ENCODE peak calls at places on chromosomes 4 and X, in nine cellular contexts. One of them, this sample, is unnamed.

GRCh38 chr4:15197005-15197404 is 194.7 kb downstream of the CPEB2 start:
- DNase-seq in psoas muscle: no peak
- DNase-seq in A549: peak; percentile 8
- DNase-seq in HL-60: no peak
- DNase-seq in astrocyte of the spinal cord: peak; percentile 69
- DNase-seq in DND-41: no peak
- DNase-seq in body of pancreas: no peak
- DNase-seq in astrocyte: peak; percentile 8
- DNase-seq in pancreas: no peak
- DNase-seq in this sample: peak; percentile 85

GRCh38 chr4:183413562-183414200 is 30.8 kb upstream of the CDKN2AIP start:
- DNase-seq in astrocyte of the spinal cord: no peak
- DNase-seq in body of pancreas: no peak
- DNase-seq in astrocyte: no peak
- DNase-seq in A549: no peak
- DNase-seq in DND-41: no peak
- DNase-seq in psoas muscle: no peak
- DNase-seq in pancreas: no peak
- DNase-seq in HL-60: no peak
- DNase-seq in this sample: no peak

GRCh38 chr4:64807821-64808220 is 398.6 kb upstream of the TECRL start:
- DNase-seq in HL-60: no peak
- DNase-seq in astrocyte: peak; percentile 33
- DNase-seq in A549: no peak
- DNase-seq in pancreas: no peak
- DNase-seq in body of pancreas: no peak
- DNase-seq in psoas muscle: no peak
- DNase-seq in DND-41: no peak
- DNase-seq in astrocyte of the spinal cord: peak; percentile 21
- DNase-seq in this sample: no peak

GRCh38 chr4:2937146-2937857 is 25.9 kb downstream of the NOP14 start:
- DNase-seq in DND-41: no peak
- DNase-seq in psoas muscle: peak; percentile 18
- DNase-seq in HL-60: no peak
- DNase-seq in pancreas: peak; percentile 57
- DNase-seq in astrocyte of the spinal cord: peak; percentile 26
- DNase-seq in astrocyte: peak; percentile 67
- DNase-seq in body of pancreas: peak; percentile 41
- DNase-seq in A549: peak; percentile 29
- DNase-seq in this sample: peak; percentile 68

GRCh38 chr4:183747931-183748664 is 89.0 kb downstream of the TRAPPC11 start:
- DNase-seq in astrocyte: no peak
- DNase-seq in HL-60: no peak
- DNase-seq in body of pancreas: peak; percentile 39
- DNase-seq in pancreas: no peak
- DNase-seq in DND-41: no peak
- DNase-seq in A549: no peak
- DNase-seq in psoas muscle: no peak
- DNase-seq in astrocyte of the spinal cord: no peak
- DNase-seq in this sample: peak; percentile 14

GRCh38 chr4:174214102-174214878 is 69.2 kb downstream of the FBXO8 start:
- DNase-seq in HL-60: no peak
- DNase-seq in body of pancreas: no peak
- DNase-seq in pancreas: no peak
- DNase-seq in astrocyte: no peak
- DNase-seq in DND-41: no peak
- DNase-seq in astrocyte of the spinal cord: no peak
- DNase-seq in psoas muscle: no peak
- DNase-seq in A549: no peak
- DNase-seq in this sample: no peak

GRCh38 chr4:152265149-152265621 is 270.7 kb downstream of the FBXW7 start:
- DNase-seq in astrocyte of the spinal cord: peak; percentile 91
- DNase-seq in A549: peak; percentile 52
- DNase-seq in body of pancreas: no peak
- DNase-seq in pancreas: no peak
- DNase-seq in astrocyte: peak; percentile 86
- DNase-seq in psoas muscle: no peak
- DNase-seq in HL-60: no peak
- DNase-seq in DND-41: no peak
- DNase-seq in this sample: peak; percentile 77

GRCh38 chrX:111597967-111598366 is 83.0 kb upstream of the ALG13 start:
- DNase-seq in DND-41: no peak
- DNase-seq in psoas muscle: no peak
- DNase-seq in astrocyte of the spinal cord: no peak
- DNase-seq in body of pancreas: no peak
- DNase-seq in A549: no peak
- DNase-seq in astrocyte: no peak
- DNase-seq in pancreas: no peak
- DNase-seq in HL-60: no peak
- DNase-seq in this sample: no peak

GRCh38 chr4:118322831-118323502 is 29.8 kb downstream of the PRSS12 start:
- DNase-seq in A549: no peak
- DNase-seq in HL-60: no peak
- DNase-seq in psoas muscle: no peak
- DNase-seq in DND-41: no peak
- DNase-seq in body of pancreas: no peak
- DNase-seq in pancreas: no peak
- DNase-seq in astrocyte of the spinal cord: no peak
- DNase-seq in astrocyte: no peak
- DNase-seq in this sample: no peak

GRCh38 chrX:114611018-114611619 is 27.2 kb downstream of the HTR2C start:
- DNase-seq in A549: peak; percentile 32
- DNase-seq in pancreas: no peak
- DNase-seq in astrocyte of the spinal cord: peak; percentile 44
- DNase-seq in body of pancreas: peak; percentile 16
- DNase-seq in astrocyte: peak; percentile 2
- DNase-seq in psoas muscle: no peak
- DNase-seq in HL-60: peak; percentile 19
- DNase-seq in DND-41: peak; percentile 13
- DNase-seq in this sample: peak; percentile 61

DNA sequence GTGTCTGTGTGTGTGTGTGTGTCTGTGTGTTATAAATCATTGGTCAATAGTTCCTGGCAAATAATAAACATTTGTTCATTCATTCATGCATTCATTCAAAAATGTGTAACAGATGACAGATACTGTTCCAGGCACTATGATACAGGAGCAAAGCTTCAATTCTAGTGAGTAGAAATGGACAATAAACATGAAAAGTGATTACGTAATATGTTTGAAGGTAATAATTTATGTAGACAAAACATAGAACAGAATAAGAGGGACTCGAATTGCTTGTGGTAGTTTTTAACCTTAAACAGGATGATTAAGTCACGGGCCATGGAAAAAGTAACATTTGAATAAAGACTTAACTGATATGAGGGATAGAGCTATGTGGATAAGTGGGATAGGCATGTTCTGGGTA is 90.1 kb upstream of the MAGEC2 start:
- DNase-seq in astrocyte of the spinal cord: no peak
- DNase-seq in DND-41: no peak
- DNase-seq in astrocyte: no peak
- DNase-seq in psoas muscle: no peak
- DNase-seq in A549: no peak
- DNase-seq in body of pancreas: no peak
- DNase-seq in HL-60: no peak
- DNase-seq in pancreas: no peak
- DNase-seq in this sample: no peak
- H3K4me3 ChIP-seq in astrocyte of the spinal cord: no peak overlapping the region
- H3K4me3 ChIP-seq in DND-41: no peak overlapping the region
- H3K4me3 ChIP-seq in astrocyte: no peak overlapping the region
- H3K4me3 ChIP-seq in psoas muscle: no peak overlapping the region
- H3K4me3 ChIP-seq in A549: no peak overlapping the region
- H3K4me3 ChIP-seq in body of pancreas: no peak overlapping the region
- H3K4me3 ChIP-seq in HL-60: no peak overlapping the region
- H3K4me3 ChIP-seq in pancreas: no peak overlapping the region
- H3K4me3 ChIP-seq in this sample: no peak overlapping the region

DNA sequence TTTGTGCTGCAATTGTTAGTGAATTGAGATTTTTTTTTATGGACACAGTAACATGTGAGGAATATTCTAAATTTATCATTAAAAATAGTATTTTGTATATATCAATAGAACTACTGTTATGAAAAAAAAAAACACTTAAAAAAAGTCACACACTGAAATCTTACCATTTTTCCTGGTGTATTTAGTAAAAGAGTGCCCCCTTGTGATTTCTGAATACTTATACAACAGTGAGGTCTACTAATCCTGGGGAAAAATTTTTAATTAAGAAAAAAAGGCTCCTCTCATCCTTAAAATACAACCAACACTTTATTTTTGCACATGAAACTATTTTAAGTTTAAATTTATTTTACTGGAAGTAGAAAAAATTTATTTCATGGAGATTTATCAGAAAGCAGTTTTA is 56.4 kb upstream of the SPOCK3 start:
- DNase-seq in psoas muscle: no peak
- DNase-seq in pancreas: no peak
- DNase-seq in A549: peak; percentile 15
- DNase-seq in body of pancreas: no peak
- DNase-seq in HL-60: no peak
- DNase-seq in astrocyte of the spinal cord: peak; percentile 35
- DNase-seq in astrocyte: peak; percentile 10
- DNase-seq in DND-41: no peak
- DNase-seq in this sample: peak; percentile 27
- TF ChIP-seq CTCF in psoas muscle: peak; percentile 30
- TF ChIP-seq CTCF in pancreas: peak; percentile 5
- TF ChIP-seq CTCF in A549: peak; percentile 45
- TF ChIP-seq CTCF in body of pancreas: no peak
- TF ChIP-seq CTCF in HL-60: no peak
- TF ChIP-seq CTCF in astrocyte of the spinal cord: peak; percentile 30
- TF ChIP-seq CTCF in astrocyte: peak; percentile 27
- TF ChIP-seq CTCF in DND-41: no peak
- TF ChIP-seq CTCF in this sample: peak; percentile 32

GRCh38 chrX:108734426-108734825 is 1.9 kb downstream of the IRS4 start:
- DNase-seq in pancreas: no peak
- DNase-seq in A549: no peak
- DNase-seq in astrocyte: no peak
- DNase-seq in DND-41: no peak
- DNase-seq in psoas muscle: no peak
- DNase-seq in astrocyte of the spinal cord: no peak
- DNase-seq in HL-60: no peak
- DNase-seq in body of pancreas: no peak
- DNase-seq in this sample: no peak
- H3K4me3 ChIP-seq in pancreas: no peak overlapping the region
- H3K4me3 ChIP-seq in A549: no peak overlapping the region
- H3K4me3 ChIP-seq in astrocyte: no peak overlapping the region
- H3K4me3 ChIP-seq in DND-41: no peak overlapping the region
- H3K4me3 ChIP-seq in psoas muscle: no peak overlapping the region
- H3K4me3 ChIP-seq in astrocyte of the spinal cord: no peak overlapping the region
- H3K4me3 ChIP-seq in HL-60: no peak overlapping the region
- H3K4me3 ChIP-seq in body of pancreas: no peak overlapping the region
- H3K4me3 ChIP-seq in this sample: no peak overlapping the region

GRCh38 chrX:106752101-106752678 is 25.7 kb downstream of the RNF128 start:
- DNase-seq in body of pancreas: no peak
- DNase-seq in astrocyte of the spinal cord: peak; percentile 19
- DNase-seq in pancreas: no peak
- DNase-seq in A549: peak; percentile 4
- DNase-seq in HL-60: no peak
- DNase-seq in psoas muscle: no peak
- DNase-seq in astrocyte: no peak
- DNase-seq in DND-41: no peak
- DNase-seq in this sample: peak; percentile 26
- TF ChIP-seq CTCF in body of pancreas: no peak
- TF ChIP-seq CTCF in astrocyte of the spinal cord: peak; percentile 35
- TF ChIP-seq CTCF in pancreas: no peak
- TF ChIP-seq CTCF in A549: peak; percentile 32
- TF ChIP-seq CTCF in HL-60: no peak
- TF ChIP-seq CTCF in psoas muscle: peak; percentile 20
- TF ChIP-seq CTCF in astrocyte: peak; percentile 14
- TF ChIP-seq CTCF in DND-41: no peak
- TF ChIP-seq CTCF in this sample: peak; percentile 45

GRCh38 chr4:149306537-149306936 is 509.1 kb downstream of the IQCM start:
- DNase-seq in pancreas: no peak
- DNase-seq in astrocyte of the spinal cord: no peak
- DNase-seq in HL-60: no peak
- DNase-seq in psoas muscle: no peak
- DNase-seq in A549: no peak
- DNase-seq in DND-41: no peak
- DNase-seq in astrocyte: no peak
- DNase-seq in body of pancreas: no peak
- DNase-seq in this sample: no peak

GRCh38 chr4:149311076-149311475 is 504.6 kb downstream of the IQCM start:
- DNase-seq in body of pancreas: no peak
- DNase-seq in pancreas: no peak
- DNase-seq in psoas muscle: no peak
- DNase-seq in HL-60: no peak
- DNase-seq in astrocyte: no peak
- DNase-seq in A549: no peak
- DNase-seq in astrocyte of the spinal cord: no peak
- DNase-seq in DND-41: no peak
- DNase-seq in this sample: no peak
- H3K4me3 ChIP-seq in body of pancreas: no peak overlapping the region
- H3K4me3 ChIP-seq in pancreas: no peak overlapping the region
- H3K4me3 ChIP-seq in psoas muscle: no peak overlapping the region
- H3K4me3 ChIP-seq in HL-60: no peak overlapping the region
- H3K4me3 ChIP-seq in astrocyte: no peak overlapping the region
- H3K4me3 ChIP-seq in A549: no peak overlapping the region
- H3K4me3 ChIP-seq in astrocyte of the spinal cord: no peak overlapping the region
- H3K4me3 ChIP-seq in DND-41: no peak overlapping the region
- H3K4me3 ChIP-seq in this sample: no peak overlapping the region

DNA sequence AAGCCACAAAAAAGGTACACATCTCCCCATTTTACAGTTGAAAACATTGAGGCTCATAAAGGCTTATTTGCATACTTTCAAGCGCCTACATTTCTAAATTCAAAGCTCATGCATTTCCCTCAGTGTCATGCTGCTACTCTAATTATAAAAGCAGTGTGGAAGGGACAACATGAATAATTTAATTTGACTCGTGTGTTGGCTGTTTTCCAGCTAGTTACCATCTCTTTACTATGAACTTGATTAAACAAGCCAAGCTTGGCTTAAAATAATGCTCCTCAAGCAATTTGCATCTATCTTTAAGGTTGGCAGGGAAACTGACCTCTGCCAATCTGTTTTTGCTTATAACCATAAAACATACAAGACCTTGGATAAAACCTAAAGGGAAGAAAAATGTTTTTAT is 252.5 kb upstream of the NEIL3 start:
- DNase-seq in astrocyte of the spinal cord: no peak
- DNase-seq in HL-60: no peak
- DNase-seq in psoas muscle: no peak
- DNase-seq in A549: no peak
- DNase-seq in DND-41: no peak
- DNase-seq in pancreas: no peak
- DNase-seq in body of pancreas: no peak
- DNase-seq in astrocyte: no peak
- DNase-seq in this sample: no peak
- TF ChIP-seq CTCF in astrocyte of the spinal cord: no peak
- TF ChIP-seq CTCF in HL-60: no peak
- TF ChIP-seq CTCF in psoas muscle: no peak
- TF ChIP-seq CTCF in A549: no peak
- TF ChIP-seq CTCF in DND-41: no peak
- TF ChIP-seq CTCF in pancreas: no peak
- TF ChIP-seq CTCF in body of pancreas: no peak
- TF ChIP-seq CTCF in astrocyte: no peak
- TF ChIP-seq CTCF in this sample: no peak

This sample was measured in choroid plexus epithelial cell.